ENCODE peak calls at places on chromosomes 1 and 21, in nine cellular contexts. R is aorta, G is esophagus squamous epithelium, Z is astrocyte, O is IMR-90, I is GM06990, D is fibroblast of mammary gland, L is astrocyte of the cerebellum, S is cardiac muscle cell. C is an unnamed sample.

GRCh38 chr1:189662190-189662589 is 815.5 kb downstream of the BRINP3 start:
- DNase-seq in R (no peak), G (no peak), Z (no peak), O (peak), I (no peak), D (no peak), L (no peak), S (no peak), C (peak)

GRCh38 chr1:25617626-25618432 is 1.2 kb downstream of the MAN1C1 start:
- DNase-seq in R (peak), G (no peak), Z (no peak), O (no peak), I (no peak), D (no peak), L (no peak), S (peak), C (no peak)

GRCh38 chr1:107750364-107750959 is 214.5 kb downstream of the VAV3 start:
- DNase-seq in R (no peak), G (no peak), Z (peak), O (peak), I (no peak), D (peak), L (peak), S (peak), C (peak)

GRCh38 chr1:154960446-154961136 is 991 bp downstream of the PYGO2 start:
- DNase-seq in R (no peak), G (no peak), Z (no peak), O (no peak), I (no peak), D (no peak), L (no peak), S (no peak), C (no peak)

GRCh38 chr1:3703786-3704396 is 48.4 kb upstream of the CCDC27 start:
- DNase-seq in R (no peak), G (no peak), Z (no peak), O (no peak), I (no peak), D (no peak), L (no peak), S (no peak), C (no peak)

GRCh38 chr1:45584351-45585109 is 689 bp downstream of the NASP start:
- DNase-seq in R (peak), G (peak), Z (peak), O (peak), I (peak), D (peak), L (peak), S (peak), C (peak)

GRCh38 chr1:1264868-1265272 is 8.8 kb downstream of the UBE2J2 start:
- DNase-seq in R (no peak), G (no peak), Z (peak), O (peak), I (no peak), D (peak), L (peak), S (no peak), C (peak)

GRCh38 chr1:24963099-24963872 is 33.2 kb upstream of the RUNX3 start:
- DNase-seq in R (no peak), G (no peak), Z (no peak), O (no peak), I (no peak), D (no peak), L (no peak), S (no peak), C (no peak)

GRCh38 chr1:59674605-59675004 is 140.1 kb upstream of the HOOK1 start:
- DNase-seq in R (no peak), G (no peak), Z (no peak), O (peak), I (no peak), D (peak), L (no peak), S (no peak), C (peak)

GRCh38 chr1:48552903-48553626 is 81.1 kb upstream of the SPATA6 start:
- DNase-seq in R (no peak), G (no peak), Z (no peak), O (no peak), I (no peak), D (no peak), L (no peak), S (peak), C (no peak)

GRCh38 chr1:57353589-57353988 is 70.3 kb downstream of the DAB1 start:
- DNase-seq in R (no peak), G (no peak), Z (peak), O (peak), I (no peak), D (peak), L (no peak), S (no peak), C (peak)

GRCh38 chr21:25735221-25735894 is 586 bp downstream of the GABPA start:
- DNase-seq in R (peak), G (peak), Z (peak), O (peak), I (peak), D (peak), L (peak), S (peak), C (peak)

GRCh38 chr21:26846036-26846931 is 1.1 kb upstream of the ADAMTS1 start:
- DNase-seq in R (peak), G (no peak), Z (peak), O (peak), I (no peak), D (peak), L (no peak), S (peak), C (peak)

GRCh38 chr1:246827396-246827795 is 103.2 kb downstream of the SCCPDH start:
- DNase-seq in R (no peak), G (no peak), Z (no peak), O (no peak), I (no peak), D (no peak), L (no peak), S (no peak), C (no peak)

GRCh38 chr1:245337829-245338484 is 183.2 kb downstream of the KIF26B start:
- DNase-seq in R (no peak), G (no peak), Z (no peak), O (no peak), I (no peak), D (no peak), L (no peak), S (peak), C (no peak)
- H3K4me3 ChIP-seq in R (no peak), G (no peak), Z (no peak), O (no peak), I (no peak), D (no peak), L (no peak), S (no peak), C (no peak)

GRCh38 chr1:38940339-38941047 is 1.1 kb downstream of the RHBDL2 start:
- DNase-seq in R (no peak), G (no peak), Z (no peak), O (no peak), I (no peak), D (no peak), L (no peak), S (no peak), C (no peak)
- H3K4me3 ChIP-seq in R (no peak), G (peak), Z (no peak), O (no peak), I (no peak), D (no peak), L (no peak), S (no peak), C (peak)

GRCh38 chr1:19665044-19665455 is 375 bp downstream of the HTR6 start:
- DNase-seq in R (no peak), G (no peak), Z (no peak), O (no peak), I (no peak), D (no peak), L (no peak), S (no peak), C (no peak)
- H3K4me3 ChIP-seq in R (peak), G (peak), Z (no peak), O (no peak), I (peak), D (no peak), L (no peak), S (peak), C (no peak)

GRCh38 chr1:50973875-50974617 is 4.0 kb downstream of the CDKN2C start:
- DNase-seq in R (no peak), G (no peak), Z (no peak), O (no peak), I (no peak), D (no peak), L (no peak), S (no peak), C (no peak)
- H3K4me3 ChIP-seq in R (no peak), G (no peak), Z (no peak), O (no peak), I (no peak), D (no peak), L (no peak), S (no peak), C (no peak)

DNA sequence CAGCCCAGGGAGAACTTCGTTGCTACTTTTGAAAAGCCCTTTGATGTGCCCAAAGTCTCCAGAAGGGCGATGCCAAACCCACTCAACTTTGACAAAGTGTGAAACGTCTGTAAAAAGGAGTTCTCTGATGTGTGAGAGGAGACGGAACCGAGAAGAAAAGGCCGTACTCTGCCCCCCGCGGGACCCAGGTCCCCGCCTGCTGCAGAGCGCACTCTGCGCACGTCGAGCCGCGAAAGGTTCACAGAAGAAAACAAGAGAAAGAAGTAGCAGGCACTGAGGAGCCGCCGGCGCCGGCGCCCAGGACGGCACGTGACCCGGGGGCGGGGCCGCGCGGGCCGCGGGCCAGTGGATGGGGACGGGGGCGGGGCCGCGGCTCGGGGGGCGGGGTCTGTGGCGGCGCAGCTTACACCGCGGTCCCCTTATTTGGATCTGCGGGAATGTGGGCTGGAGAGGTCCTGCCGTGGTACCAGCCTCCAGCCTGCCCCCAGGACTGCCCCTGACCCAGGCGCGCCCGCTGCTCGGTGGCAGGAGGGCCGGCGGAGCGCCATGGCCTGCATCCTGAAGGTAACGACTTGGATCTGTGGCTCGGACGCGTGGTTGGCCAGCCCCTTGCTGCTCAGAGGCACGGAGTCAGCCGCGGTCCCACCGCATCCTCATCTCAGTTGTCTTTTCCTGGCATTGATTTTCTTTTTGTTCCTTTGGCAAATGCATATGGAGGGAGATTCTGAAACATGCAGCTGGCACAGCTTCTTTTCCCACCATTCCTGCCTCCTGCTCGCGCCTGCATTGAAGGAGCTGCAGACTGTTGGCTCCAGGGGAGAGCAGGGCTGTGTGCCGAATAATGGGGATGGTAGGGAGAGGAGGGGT is at the start of gene ST6GALNAC3:
- DNase-seq in R (peak), G (no peak), Z (peak), O (peak), I (peak), D (peak), L (no peak), S (peak), C (peak)
- H3K4me3 ChIP-seq in R (peak), G (peak), Z (peak), O (peak), I (peak), D (peak), L (peak), S (peak), C (peak)

GRCh38 chr1:70727891-70728443 is 316.9 kb downstream of the CTH start:
- DNase-seq in R (no peak), G (no peak), Z (no peak), O (no peak), I (no peak), D (no peak), L (no peak), S (no peak), C (no peak)
- H3K4me3 ChIP-seq in R (no peak), G (no peak), Z (no peak), O (no peak), I (no peak), D (no peak), L (no peak), S (no peak), C (no peak)